ENCODE peak calls at places on chromosomes 16 and 17, in seven cellular contexts. R is GM13977; E is naive thymus-derived CD4-positive, alpha-beta T cell; L is cardiac septum; Z is stimulated activated naive CD8-positive, alpha-beta T cell treated with anti-CD3 and anti-CD28 coated beads, Interleukin-15, amount 100 ng/mL, for 72 hours; X is AG10803; G is stimulated activated CD4-positive, alpha-beta T cell treated with anti-CD3 and anti-CD28 coated beads, Interleukin-1b, Interleukin-23, amount 100 ng/mL, for 24 hours. K is an unnamed sample.

GRCh38 chr17:35163886-35164285 is 16.3 kb downstream of the UNC45B start:
- DNase-seq in X (no peak), Z (no peak), G (no peak), L (no peak), E (no peak), R (no peak), K (no peak)

GRCh38 chr16:18932243-18932997 is 6.2 kb upstream of the SMG1 start:
- DNase-seq in R (no peak), Z (no peak), L (no peak), G (no peak), E (no peak), X (peak; percentile 75), K (no peak)

GRCh38 chr16:14354561-14355351 is 275.3 kb downstream of the PARN start:
- DNase-seq in R (peak; percentile 83), L (no peak), X (peak; percentile 65), Z (peak; percentile 63), E (peak; percentile 25), G (peak; percentile 14), K (no peak)

GRCh38 chr16:89410794-89411309 is 79.5 kb downstream of the ANKRD11 start:
- DNase-seq in Z (peak; percentile 44), L (no peak), X (peak; percentile 87), E (no peak), R (no peak), G (no peak), K (no peak)

GRCh38 chr16:81462683-81463082 is 18.1 kb downstream of the CMIP start:
- DNase-seq in G (no peak), L (no peak), R (no peak), X (no peak), E (no peak), Z (no peak), K (no peak)

GRCh38 chr17:73822371-73822770 is 178.1 kb upstream of the SDK2 start:
- DNase-seq in G (no peak), E (peak; percentile 37), X (no peak), L (peak; percentile 3), Z (no peak), R (no peak), K (no peak)

GRCh38 chr17:34378664-34379101 is 15.7 kb upstream of the CCL1 start:
- DNase-seq in R (peak; percentile 72), E (no peak), X (no peak), Z (peak; percentile 21), G (no peak), L (no peak), K (no peak)

GRCh38 chr16:66275795-66276428 is 90.6 kb upstream of the CDH5 start:
- DNase-seq in E (no peak), X (peak; percentile 71), R (peak; percentile 47), L (no peak), G (no peak), Z (no peak), K (no peak)

GRCh38 chr17:77126519-77126918 is 14.2 kb upstream of the SEC14L1 start:
- DNase-seq in L (no peak), X (no peak), E (no peak), R (no peak), Z (no peak), G (no peak), K (no peak)

GRCh38 chr16:26765087-26765486 is 301.6 kb upstream of the C16orf82 start:
- DNase-seq in Z (no peak), L (no peak), E (no peak), G (no peak), R (no peak), X (no peak), K (no peak)

GRCh38 chr17:48011405-48012150 is 26.0 kb downstream of the COPZ2 start:
- DNase-seq in E (peak; percentile 34), X (peak; percentile 68), G (no peak), Z (peak; percentile 43), L (no peak), R (peak; percentile 81), K (peak; percentile 67)

GRCh38 chr17:57256708-57257112 is 387 bp downstream of the MSI2 start:
- DNase-seq in E (no peak), L (no peak), Z (no peak), R (no peak), G (peak; percentile 19), X (no peak), K (no peak)

GRCh38 chr16:8474576-8474975 is 115.7 kb downstream of the TMEM114 start:
- DNase-seq in G (no peak), E (no peak), R (no peak), Z (no peak), L (no peak), X (no peak), K (no peak)

GRCh38 chr17:15261063-15261817 is 3.9 kb downstream of the PMP22 start:
- DNase-seq in E (no peak), R (peak; percentile 33), X (peak; percentile 57), Z (peak; percentile 18), L (no peak), G (no peak), K (no peak)

GRCh38 chr16:88010971-88011483 is 59.8 kb downstream of the BANP start:
- DNase-seq in L (peak; percentile 63), R (no peak), X (no peak), E (no peak), G (no peak), Z (no peak), K (no peak)

GRCh38 chr16:89583197-89583894 is 7.8 kb downstream of the CPNE7 start:
- DNase-seq in R (no peak), X (no peak), Z (no peak), G (no peak), L (no peak), E (no peak), K (no peak)

GRCh38 chr17:71068351-71068750 is 899.0 kb downstream of the KCNJ2 start:
- DNase-seq in R (no peak), Z (no peak), L (no peak), G (no peak), X (no peak), E (no peak), K (no peak)

GRCh38 chr17:58788199-58788598 is 32.5 kb downstream of the PPM1E start:
- DNase-seq in Z (no peak), R (no peak), L (no peak), X (no peak), G (no peak), E (no peak), K (no peak)

GRCh38 chr17:17737938-17738894 is 57.0 kb downstream of the RAI1 start:
- DNase-seq in L (no peak), X (no peak), G (no peak), Z (no peak), R (no peak), E (no peak), K (no peak)

GRCh38 chr17:48330386-48330785 is 99.6 kb downstream of the SKAP1 start:
- DNase-seq in Z (no peak), X (no peak), R (no peak), E (no peak), L (no peak), G (no peak), K (no peak)

GRCh38 chr16:8675183-8676159 is 1.1 kb downstream of the ABAT start:
- DNase-seq in L (no peak), E (no peak), G (peak; percentile 30), X (no peak), R (peak; percentile 50), Z (peak; percentile 66), K (no peak)

GRCh38 chr16:56549744-56550385 is 15.0 kb upstream of the MT4 start:
- DNase-seq in R (no peak), E (no peak), L (no peak), X (no peak), Z (no peak), G (peak; percentile 0), K (no peak)

GRCh38 chr17:43368740-43369506 is 29.9 kb upstream of the ARL4D start:
- DNase-seq in X (peak; percentile 85), G (no peak), E (peak; percentile 63), L (peak; percentile 90), R (peak; percentile 58), Z (peak; percentile 76), K (peak; percentile 55)

GRCh38 chr17:81294512-81295030 is 536 bp downstream of the SLC38A10 start:
- DNase-seq in L (no peak), Z (no peak), E (peak; percentile 9), G (no peak), X (peak; percentile 8), R (no peak), K (no peak)

GRCh38 chr16:31487076-31487719 is 4.3 kb downstream of the SLC5A2 start:
- DNase-seq in X (no peak), L (no peak), G (no peak), Z (no peak), E (no peak), R (peak; percentile 42), K (no peak)

GRCh38 chr16:85955566-85955965 is 56.6 kb downstream of the IRF8 start:
- DNase-seq in Z (no peak), R (no peak), E (no peak), X (no peak), L (no peak), G (no peak), K (no peak)

GRCh38 chr17:35809855-35810461 is 674 bp downstream of the TAF15 start:
- DNase-seq in X (peak; percentile 23), E (no peak), G (no peak), R (no peak), L (no peak), Z (no peak), K (no peak)

GRCh38 chr16:74573622-74574021 is 33.3 kb downstream of the GLG1 start:
- DNase-seq in E (no peak), L (no peak), R (no peak), Z (no peak), G (no peak), X (no peak), K (no peak)

GRCh38 chr17:9971991-9972390 is 66.9 kb upstream of the RCVRN start:
- DNase-seq in L (peak; percentile 78), G (no peak), E (no peak), X (peak; percentile 71), R (no peak), Z (no peak), K (no peak)

GRCh38 chr17:16972346-16972745 is 428 bp upstream of the TNFRSF13B start:
- DNase-seq in X (no peak), G (no peak), Z (no peak), E (no peak), L (no peak), R (no peak), K (no peak)

GRCh38 chr16:8583199-8583598 is 7.1 kb downstream of the TMEM114 start:
- DNase-seq in X (peak; percentile 3), R (no peak), L (no peak), Z (no peak), G (no peak), E (no peak), K (no peak)

GRCh38 chr17:59349178-59349577 is 17.7 kb downstream of the YPEL2 start:
- DNase-seq in G (no peak), E (no peak), Z (no peak), L (no peak), X (no peak), R (no peak), K (no peak)

GRCh38 chr16:64656471-64656870 is 465.4 kb downstream of the CDH11 start:
- DNase-seq in E (no peak), R (no peak), L (no peak), Z (no peak), X (no peak), G (no peak), K (no peak)

GRCh38 chr17:75059369-75060345 is 12.6 kb downstream of the KCTD2 start:
- DNase-seq in G (no peak), E (peak; percentile 39), L (no peak), Z (no peak), R (no peak), X (peak; percentile 87), K (no peak)

GRCh38 chr16:69318911-69319289 is 7.8 kb downstream of the VPS4A start:
- DNase-seq in X (no peak), E (no peak), Z (no peak), G (no peak), L (no peak), R (no peak), K (no peak)

GRCh38 chr17:66541461-66542182 is 239.2 kb downstream of the PRKCA start:
- DNase-seq in G (no peak), E (no peak), L (no peak), R (no peak), X (no peak), Z (no peak), K (no peak)

GRCh38 chr17:76658387-76658705 is 14.8 kb upstream of the ST6GALNAC1 start:
- DNase-seq in R (no peak), G (no peak), L (no peak), E (no peak), X (no peak), Z (no peak), K (no peak)

K was measured in NCI-H1436 treated with DMSO at 0.1 percent for 48 hours.